ENCODE peak calls at places on chromosomes 7 and 10, in four cellular contexts. One of them, this sample, is unnamed.

GRCh38 chr7:103348452-103348851 is 1.0 kb downstream of the PSMC2 start:
- DNase-seq in transverse colon: no peak
- DNase-seq in mammary epithelial cell: no peak
- DNase-seq in nephron progenitor cell: no peak
- DNase-seq in this sample: no peak

GRCh38 chr10:88042162-88043100 is 179.0 kb downstream of the PTEN start:
- DNase-seq in transverse colon: no peak
- DNase-seq in mammary epithelial cell: peak
- DNase-seq in nephron progenitor cell: no peak
- DNase-seq in this sample: no peak

GRCh38 chr10:112059220-112059619 is 124.3 kb downstream of the GPAM start:
- DNase-seq in transverse colon: no peak
- DNase-seq in mammary epithelial cell: no peak
- DNase-seq in nephron progenitor cell: no peak
- DNase-seq in this sample: no peak

GRCh38 chr10:80739963-80740715 is 202.4 kb downstream of the SH2D4B start:
- DNase-seq in transverse colon: no peak
- DNase-seq in mammary epithelial cell: no peak
- DNase-seq in nephron progenitor cell: no peak
- DNase-seq in this sample: no peak

GRCh38 chr7:51128545-51129466 is 187.8 kb downstream of the COBL start:
- DNase-seq in transverse colon: no peak
- DNase-seq in mammary epithelial cell: no peak
- DNase-seq in nephron progenitor cell: no peak
- DNase-seq in this sample: no peak

GRCh38 chr10:17220652-17221100 is 7.4 kb upstream of the VIM start:
- DNase-seq in transverse colon: no peak
- DNase-seq in mammary epithelial cell: no peak
- DNase-seq in nephron progenitor cell: no peak
- DNase-seq in this sample: no peak

GRCh38 chr10:3879073-3879472 is 94.1 kb upstream of the KLF6 start:
- DNase-seq in transverse colon: no peak
- DNase-seq in mammary epithelial cell: no peak
- DNase-seq in nephron progenitor cell: no peak
- DNase-seq in this sample: no peak

GRCh38 chr10:19500959-19501358 is 315.3 kb upstream of the PLXDC2 start:
- DNase-seq in transverse colon: no peak
- DNase-seq in mammary epithelial cell: no peak
- DNase-seq in nephron progenitor cell: no peak
- DNase-seq in this sample: no peak

GRCh38 chr10:126659750-126660149 is 10.7 kb downstream of the C10orf90 start:
- DNase-seq in transverse colon: no peak
- DNase-seq in mammary epithelial cell: no peak
- DNase-seq in nephron progenitor cell: no peak
- DNase-seq in this sample: no peak

GRCh38 chr10:34637419-34637911 is 177.6 kb downstream of the PARD3 start:
- DNase-seq in transverse colon: peak
- DNase-seq in mammary epithelial cell: peak
- DNase-seq in nephron progenitor cell: peak
- DNase-seq in this sample: peak

GRCh38 chr10:22649390-22649841 is 65.0 kb downstream of the PIP4K2A start:
- DNase-seq in transverse colon: no peak
- DNase-seq in mammary epithelial cell: no peak
- DNase-seq in nephron progenitor cell: no peak
- DNase-seq in this sample: no peak

GRCh38 chr7:50315739-50316671 is 11.5 kb downstream of the IKZF1 start:
- DNase-seq in transverse colon: no peak
- DNase-seq in mammary epithelial cell: no peak
- DNase-seq in nephron progenitor cell: no peak
- DNase-seq in this sample: no peak

GRCh38 chr7:144713850-144714249 is 122.0 kb downstream of the TPK1 start:
- DNase-seq in transverse colon: no peak
- DNase-seq in mammary epithelial cell: no peak
- DNase-seq in nephron progenitor cell: no peak
- DNase-seq in this sample: no peak

GRCh38 chr10:126062132-126063032 is 166.0 kb downstream of the FANK1 start:
- DNase-seq in transverse colon: peak
- DNase-seq in mammary epithelial cell: peak
- DNase-seq in nephron progenitor cell: no peak
- DNase-seq in this sample: peak

GRCh38 chr7:68313806-68314205 is 1284.5 kb upstream of the AUTS2 start:
- DNase-seq in transverse colon: no peak
- DNase-seq in mammary epithelial cell: no peak
- DNase-seq in nephron progenitor cell: no peak
- DNase-seq in this sample: no peak

GRCh38 chr7:128947854-128948253 is 10.1 kb downstream of the IRF5 start:
- DNase-seq in transverse colon: no peak
- DNase-seq in mammary epithelial cell: no peak
- DNase-seq in nephron progenitor cell: no peak
- DNase-seq in this sample: no peak

GRCh38 chr7:128948312-128948973 is 10.7 kb downstream of the IRF5 start:
- DNase-seq in transverse colon: no peak
- DNase-seq in mammary epithelial cell: no peak
- DNase-seq in nephron progenitor cell: no peak
- DNase-seq in this sample: no peak

GRCh38 chr7:128948976-128949760 is 11.4 kb downstream of the IRF5 start:
- DNase-seq in transverse colon: no peak
- DNase-seq in mammary epithelial cell: no peak
- DNase-seq in nephron progenitor cell: no peak
- DNase-seq in this sample: no peak

GRCh38 chr7:128945668-128946366 is 8.1 kb downstream of the IRF5 start:
- DNase-seq in transverse colon: no peak
- DNase-seq in mammary epithelial cell: no peak
- DNase-seq in nephron progenitor cell: no peak
- DNase-seq in this sample: no peak

DNA sequence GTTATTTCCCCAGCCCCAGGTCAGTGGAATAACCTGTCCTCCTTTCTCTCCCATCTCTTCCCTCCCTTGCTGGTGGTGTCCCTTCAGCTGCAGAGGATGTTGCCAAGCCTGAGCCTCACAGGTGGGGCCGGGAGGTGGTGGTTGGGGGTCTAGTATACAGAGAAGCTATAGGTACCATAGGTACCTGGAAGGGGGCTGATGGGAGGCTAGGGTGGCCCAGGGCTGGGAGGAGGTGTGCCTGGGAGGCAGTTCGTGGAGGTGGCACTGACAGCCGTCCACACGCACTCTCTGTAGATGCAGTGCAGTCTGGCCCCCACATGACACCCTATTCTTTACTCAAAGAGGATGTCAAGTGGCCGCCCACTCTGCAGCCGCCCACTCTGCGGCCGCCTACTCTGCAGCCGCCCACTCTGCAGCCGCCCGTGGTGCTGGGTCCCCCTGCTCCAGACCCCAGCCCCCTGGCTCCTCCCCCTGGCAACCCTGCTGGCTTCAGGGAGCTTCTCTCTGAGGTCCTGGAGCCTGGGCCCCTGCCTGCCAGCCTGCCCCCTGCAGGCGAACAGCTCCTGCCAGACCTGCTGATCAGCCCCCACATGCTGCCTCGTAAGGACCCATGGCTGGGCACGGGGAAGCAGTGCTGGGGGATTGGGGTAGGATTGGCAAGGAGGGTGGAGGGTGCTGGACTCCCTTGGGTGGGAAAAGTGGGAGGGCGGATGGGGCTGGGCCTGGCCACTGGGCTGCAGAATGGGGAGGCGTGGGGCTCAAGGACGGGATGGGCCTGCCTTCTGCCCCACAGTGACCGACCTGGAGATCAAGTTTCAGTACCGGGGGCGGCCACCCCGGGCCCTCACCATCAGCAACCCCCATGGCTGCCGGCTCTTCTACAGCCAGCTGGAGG is 9.5 kb downstream of the IRF5 start:
- DNase-seq in transverse colon: no peak
- DNase-seq in mammary epithelial cell: no peak
- DNase-seq in nephron progenitor cell: no peak
- DNase-seq in this sample: peak
- TF ChIP-seq CTCF in transverse colon: peak
- TF ChIP-seq CTCF in mammary epithelial cell: no peak
- TF ChIP-seq CTCF in nephron progenitor cell: no peak
- TF ChIP-seq CTCF in this sample: peak

GRCh38 chr7:138481447-138482380 is 21.7 kb downstream of the TRIM24 start:
- DNase-seq in transverse colon: no peak
- DNase-seq in mammary epithelial cell: no peak
- DNase-seq in nephron progenitor cell: no peak
- DNase-seq in this sample: no peak
- TF ChIP-seq CTCF in transverse colon: no peak
- TF ChIP-seq CTCF in mammary epithelial cell: no peak
- TF ChIP-seq CTCF in nephron progenitor cell: no peak
- TF ChIP-seq CTCF in this sample: no peak

GRCh38 chr7:129845178-129845971 is 107.4 kb downstream of the UBE2H start:
- DNase-seq in transverse colon: no peak
- DNase-seq in mammary epithelial cell: peak
- DNase-seq in nephron progenitor cell: no peak
- DNase-seq in this sample: no peak
- TF ChIP-seq CTCF in transverse colon: no peak
- TF ChIP-seq CTCF in mammary epithelial cell: no peak
- TF ChIP-seq CTCF in nephron progenitor cell: no peak
- TF ChIP-seq CTCF in this sample: no peak

GRCh38 chr7:155011081-155011480 is 8.2 kb upstream of the PAXIP1 start:
- DNase-seq in transverse colon: no peak
- DNase-seq in mammary epithelial cell: no peak
- DNase-seq in nephron progenitor cell: no peak
- DNase-seq in this sample: no peak

GRCh38 chr7:155007947-155008346 is 5.0 kb upstream of the PAXIP1 start:
- DNase-seq in transverse colon: no peak
- DNase-seq in mammary epithelial cell: no peak
- DNase-seq in nephron progenitor cell: no peak
- DNase-seq in this sample: no peak

GRCh38 chr7:155009570-155010157 is 6.7 kb upstream of the PAXIP1 start:
- DNase-seq in transverse colon: no peak
- DNase-seq in mammary epithelial cell: no peak
- DNase-seq in nephron progenitor cell: no peak
- DNase-seq in this sample: peak
- TF ChIP-seq CTCF in transverse colon: peak
- TF ChIP-seq CTCF in mammary epithelial cell: peak
- TF ChIP-seq CTCF in nephron progenitor cell: peak
- TF ChIP-seq CTCF in this sample: peak

GRCh38 chr10:104903433-104903832 is 262.3 kb downstream of the SORCS3 start:
- DNase-seq in transverse colon: no peak
- DNase-seq in mammary epithelial cell: no peak
- DNase-seq in nephron progenitor cell: no peak
- DNase-seq in this sample: no peak

GRCh38 chr10:104907509-104907908 is 266.4 kb downstream of the SORCS3 start:
- DNase-seq in transverse colon: no peak
- DNase-seq in mammary epithelial cell: no peak
- DNase-seq in nephron progenitor cell: no peak
- DNase-seq in this sample: no peak

GRCh38 chr10:104908581-104908980 is 267.5 kb downstream of the SORCS3 start:
- DNase-seq in transverse colon: no peak
- DNase-seq in mammary epithelial cell: no peak
- DNase-seq in nephron progenitor cell: no peak
- DNase-seq in this sample: no peak

GRCh38 chr10:104910712-104911111 is 269.6 kb downstream of the SORCS3 start:
- DNase-seq in transverse colon: no peak
- DNase-seq in mammary epithelial cell: no peak
- DNase-seq in nephron progenitor cell: no peak
- DNase-seq in this sample: no peak

GRCh38 chr10:104906112-104906511 is 265.0 kb downstream of the SORCS3 start:
- DNase-seq in transverse colon: no peak
- DNase-seq in mammary epithelial cell: no peak
- DNase-seq in nephron progenitor cell: no peak
- DNase-seq in this sample: no peak
- TF ChIP-seq CTCF in transverse colon: no peak
- TF ChIP-seq CTCF in mammary epithelial cell: no peak
- TF ChIP-seq CTCF in nephron progenitor cell: no peak
- TF ChIP-seq CTCF in this sample: no peak

GRCh38 chr7:17646181-17646956 is 293.9 kb downstream of the SNX13 start:
- DNase-seq in transverse colon: no peak
- DNase-seq in mammary epithelial cell: peak
- DNase-seq in nephron progenitor cell: no peak
- DNase-seq in this sample: peak

GRCh38 chr7:17651296-17651695 is 289.0 kb downstream of the SNX13 start:
- DNase-seq in transverse colon: no peak
- DNase-seq in mammary epithelial cell: no peak
- DNase-seq in nephron progenitor cell: no peak
- DNase-seq in this sample: no peak

GRCh38 chr7:17654940-17655339 is 285.4 kb downstream of the SNX13 start:
- DNase-seq in transverse colon: no peak
- DNase-seq in mammary epithelial cell: peak
- DNase-seq in nephron progenitor cell: no peak
- DNase-seq in this sample: no peak

GRCh38 chr7:17651926-17652385 is 288.3 kb downstream of the SNX13 start:
- DNase-seq in transverse colon: no peak
- DNase-seq in mammary epithelial cell: peak
- DNase-seq in nephron progenitor cell: no peak
- DNase-seq in this sample: no peak
- TF ChIP-seq CTCF in transverse colon: peak
- TF ChIP-seq CTCF in mammary epithelial cell: peak
- TF ChIP-seq CTCF in nephron progenitor cell: no peak
- TF ChIP-seq CTCF in this sample: no peak

This sample was measured in Calu3.